ENCODE peak calls at places on chromosome 2, in six cellular contexts. R is tibial artery, H is psoas muscle, Q is upper lobe of right lung, D is GM23248, G is H9. X is an unnamed sample.
A peak's percentile ranks its signal among the peaks of the same experiment; 100 is the strongest.

GRCh38 chr2:3160751-3161330 is 216.8 kb downstream of the EIPR1 start:
- DNase-seq in R (no peak), H (no peak), Q (peak; percentile 31), D (no peak), G (no peak), X (no peak)

GRCh38 chr2:172223601-172224054 is 120.9 kb upstream of the DLX2 start:
- DNase-seq in R (no peak), H (no peak), Q (no peak), D (no peak), G (peak; percentile 15), X (no peak)

GRCh38 chr2:207848545-207848928 is 78.8 kb upstream of the FZD5 start:
- DNase-seq in R (no peak), H (no peak), Q (no peak), D (no peak), G (no peak), X (no peak)

GRCh38 chr2:168234407-168235085 is 12.8 kb downstream of the STK39 start:
- DNase-seq in R (no peak), H (no peak), Q (no peak), D (peak; percentile 13), G (no peak), X (no peak)

GRCh38 chr2:173432049-173432754 is 77.5 kb downstream of the CDCA7 start:
- DNase-seq in R (no peak), H (no peak), Q (no peak), D (peak; percentile 23), G (no peak), X (no peak)

GRCh38 chr2:210623506-210623905 is 67.1 kb downstream of the CPS1 start:
- DNase-seq in R (no peak), H (no peak), Q (no peak), D (no peak), G (no peak), X (no peak)

GRCh38 chr2:147910990-147911473 is 66.2 kb downstream of the ACVR2A start:
- DNase-seq in R (no peak), H (no peak), Q (no peak), D (peak; percentile 76), G (no peak), X (no peak)

GRCh38 chr2:8380026-8380425 is 301.8 kb upstream of the ID2 start:
- DNase-seq in R (peak; percentile 30), H (peak; percentile 50), Q (no peak), D (no peak), G (no peak), X (no peak)

GRCh38 chr2:66555511-66556324 is 120.8 kb downstream of the MEIS1 start:
- DNase-seq in R (no peak), H (no peak), Q (no peak), D (peak; percentile 45), G (no peak), X (no peak)

GRCh38 chr2:111119847-111120252 is 864 bp upstream of the BCL2L11 start:
- DNase-seq in R (no peak), H (no peak), Q (no peak), D (no peak), G (no peak), X (no peak)

GRCh38 chr2:26566081-26566375 is 75.1 kb downstream of the CIB4 start:
- DNase-seq in R (no peak), H (no peak), Q (peak; percentile 34), D (no peak), G (no peak), X (peak; percentile 21)

GRCh38 chr2:195280024-195280423 is 377.0 kb upstream of the SLC39A10 start:
- DNase-seq in R (no peak), H (no peak), Q (no peak), D (no peak), G (no peak), X (no peak)

GRCh38 chr2:70728128-70728527 is 39.9 kb downstream of the ADD2 start:
- DNase-seq in R (no peak), H (no peak), Q (no peak), D (peak; percentile 10), G (peak; percentile 58), X (no peak)

GRCh38 chr2:47119001-47119400 is 36.1 kb downstream of the STPG4 start:
- DNase-seq in R (no peak), H (no peak), Q (no peak), D (peak; percentile 87), G (no peak), X (no peak)

GRCh38 chr2:28343971-28344715 is 48.5 kb upstream of the FOSL2 start:
- DNase-seq in R (no peak), H (peak; percentile 44), Q (peak; percentile 40), D (no peak), G (no peak), X (no peak)
- H3K27ac ChIP-seq in R (peak overlapping the region; percentile 84), H (peak overlapping the region; percentile 85), Q (no peak overlapping the region), D (no peak overlapping the region), G (no peak overlapping the region), X (no peak overlapping the region)

DNA sequence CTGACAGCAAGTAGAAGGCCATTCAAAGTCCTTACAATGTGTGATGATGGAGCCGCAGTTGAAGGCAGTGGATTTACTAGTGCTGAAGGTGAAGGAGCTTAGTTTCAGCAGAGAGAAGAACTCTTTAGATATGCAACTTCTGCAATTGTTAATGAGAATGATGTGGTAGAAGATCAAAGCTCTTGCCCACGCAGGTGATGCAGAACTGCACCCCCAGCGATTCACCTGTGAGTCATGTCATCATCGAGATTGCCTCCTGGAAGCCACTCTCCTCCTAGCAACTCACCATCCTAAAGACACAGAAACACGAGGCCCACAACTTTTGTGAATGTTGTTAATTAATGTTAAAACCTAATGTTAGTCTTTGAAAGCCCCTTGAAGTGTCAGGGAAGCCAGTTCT is 224.7 kb upstream of the SOX11 start:
- DNase-seq in R (no peak), H (no peak), Q (no peak), D (no peak), G (no peak), X (no peak)
- H3K27ac ChIP-seq in R (no peak overlapping the region), H (no peak overlapping the region), Q (no peak overlapping the region), D (no peak overlapping the region), G (no peak overlapping the region), X (no peak overlapping the region)

DNA sequence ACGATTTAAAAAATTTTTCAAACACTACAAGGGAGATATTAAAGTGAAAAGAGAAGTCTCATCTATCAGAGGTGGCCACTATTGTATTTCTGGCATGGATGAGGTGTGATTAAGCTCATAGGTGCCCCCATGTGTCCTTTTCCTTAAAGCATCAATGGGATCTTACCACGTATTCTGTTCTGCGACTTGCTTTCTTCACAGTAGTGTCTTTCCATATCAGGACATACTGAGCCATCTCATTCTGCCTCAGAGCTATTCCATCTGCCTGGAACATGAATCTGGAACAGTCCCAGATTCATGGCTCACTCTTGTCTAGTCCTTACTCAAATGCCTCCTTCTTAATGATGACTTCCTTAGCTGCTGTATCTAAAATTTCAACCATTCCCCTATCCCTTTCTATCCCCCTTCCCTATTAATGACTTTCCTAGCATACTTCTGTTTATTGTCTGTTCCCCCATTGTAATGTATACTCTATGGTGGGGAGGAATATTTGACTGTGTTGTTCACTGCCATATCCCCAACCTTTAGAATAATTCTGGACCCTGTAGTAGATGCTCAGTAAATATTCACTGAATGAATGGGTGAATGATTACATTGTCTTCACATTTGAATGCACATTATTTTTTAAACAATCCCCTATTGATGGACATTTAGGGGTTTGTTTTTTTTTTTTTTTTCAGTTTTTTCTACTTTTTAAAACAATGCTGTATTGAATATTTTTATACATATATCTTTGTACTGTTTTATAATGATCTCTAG is 11.1 kb downstream of the STAMBP start:
- DNase-seq in R (no peak), H (no peak), Q (no peak), D (peak; percentile 42), G (no peak), X (peak; percentile 24)
- H3K27ac ChIP-seq in R (peak overlapping the region; percentile 56), H (peak overlapping the region; percentile 99), Q (no peak overlapping the region), D (no peak overlapping the region), G (no peak overlapping the region), X (no peak overlapping the region)

DNA sequence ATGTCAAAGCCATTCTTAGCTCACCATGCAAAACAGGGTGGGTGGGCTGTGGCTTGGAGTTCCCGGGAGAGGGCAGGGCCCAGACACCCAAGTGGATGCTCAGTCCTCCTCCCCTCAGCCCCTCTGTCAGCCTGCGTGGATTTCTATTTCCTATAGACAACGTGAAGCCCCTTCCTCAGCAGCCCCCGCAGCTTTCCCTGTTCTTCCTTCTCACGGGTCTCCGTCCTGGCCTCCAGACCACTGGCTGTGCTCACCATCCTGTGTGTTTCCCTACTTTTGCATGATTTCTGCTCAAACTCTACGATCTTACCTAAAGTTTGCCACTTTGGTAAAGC is 155.0 kb upstream of the PXDN start:
- DNase-seq in R (no peak), H (no peak), Q (no peak), D (no peak), G (no peak), X (no peak)
- H3K27ac ChIP-seq in R (no peak overlapping the region), H (no peak overlapping the region), Q (no peak overlapping the region), D (no peak overlapping the region), G (no peak overlapping the region), X (no peak overlapping the region)

GRCh38 chr2:86297382-86298147 is 39.9 kb downstream of the REEP1 start:
- DNase-seq in R (no peak), H (no peak), Q (no peak), D (peak; percentile 9), G (peak; percentile 44), X (no peak)
- H3K27ac ChIP-seq in R (peak overlapping the region; percentile 77), H (peak overlapping the region; percentile 24), Q (no peak overlapping the region), D (no peak overlapping the region), G (no peak overlapping the region), X (no peak overlapping the region)

X was measured in dorsolateral prefrontal cortex.